ENCODE peak calls at places on chromosome 4, in nine cellular contexts. B is fibroblast of the conjunctiva; C is activated CD4-positive, alpha-beta T cell treated with anti-CD3 and anti-CD28 coated beads, Interleukin-2, amount 10 ng/mL, durations not matched to agents 7 days and 5 days; O is fibroblast of the aortic adventitia; Z is stomach; R is Calu3; V is CMK; N is T-helper 17 cell; K is heart left ventricle. P is an unnamed sample.

GRCh38 chr4:168558587-168558986 is 61.7 kb downstream of the PALLD start:
- DNase-seq in B (no peak), C (no peak), O (peak; percentile 72), Z (no peak), R (no peak), V (no peak), N (no peak), K (no peak), P (peak; percentile 30)

GRCh38 chr4:54229631-54230478 is 762 bp downstream of the PDGFRA start:
- DNase-seq in B (no peak), C (no peak), O (peak; percentile 82), Z (no peak), R (no peak), V (no peak), N (no peak), K (no peak), P (peak; percentile 79)

GRCh38 chr4:38332699-38333098 is 331.3 kb upstream of the KLF3 start:
- DNase-seq in B (no peak), C (no peak), O (no peak), Z (no peak), R (no peak), V (no peak), N (no peak), K (no peak), P (no peak)

GRCh38 chr4:39539026-39539690 is 11.9 kb upstream of the UGDH start:
- DNase-seq in B (no peak), C (no peak), O (no peak), Z (peak; percentile 66), R (no peak), V (no peak), N (no peak), K (no peak), P (no peak)

GRCh38 chr4:145340071-145340695 is 141.5 kb upstream of the SMAD1 start:
- DNase-seq in B (no peak), C (no peak), O (no peak), Z (no peak), R (no peak), V (peak; percentile 14), N (no peak), K (no peak), P (no peak)

GRCh38 chr4:106717094-106717493 is 319.0 kb downstream of the DKK2 start:
- DNase-seq in B (no peak), C (no peak), O (peak; percentile 57), Z (no peak), R (no peak), V (no peak), N (no peak), K (no peak), P (peak; percentile 69)

GRCh38 chr4:7342223-7342576 is 92.5 kb downstream of the PSAPL1 start:
- DNase-seq in B (no peak), C (no peak), O (no peak), Z (no peak), R (no peak), V (no peak), N (no peak), K (no peak), P (no peak)

GRCh38 chr4:159283697-159284492 is 181.0 kb downstream of the RAPGEF2 start:
- DNase-seq in B (peak; percentile 50), C (no peak), O (peak; percentile 88), Z (no peak), R (no peak), V (no peak), N (no peak), K (no peak), P (peak; percentile 85)

GRCh38 chr4:81852031-81852715 is 380.5 kb upstream of the RASGEF1B start:
- DNase-seq in B (no peak), C (no peak), O (no peak), Z (no peak), R (no peak), V (no peak), N (no peak), K (no peak), P (no peak)